ENCODE peak calls at places on chromosomes 11 and 22, in six cellular contexts. Z is pancreas, E is tibial nerve, D is right lobe of liver, L is keratinocyte, I is heart right ventricle. V is an unnamed sample.

GRCh38 chr11:45158891-45159605 is 12.6 kb downstream of the PRDM11 start:
- DNase-seq in E (no peak), D (no peak), L (no peak), Z (no peak), I (no peak), V (no peak)

GRCh38 chr11:62710001-62710345 is 2.5 kb downstream of the GNG3 start:
- DNase-seq in E (no peak), L (no peak), I (no peak), Z (no peak), D (no peak), V (no peak)

GRCh38 chr11:18768472-18768901 is 23.1 kb downstream of the PTPN5 start:
- DNase-seq in Z (no peak), I (no peak), D (no peak), E (no peak), L (no peak), V (no peak)

GRCh38 chr11:82859746-82860145 is 40.5 kb downstream of the PRCP start:
- DNase-seq in L (no peak), I (no peak), E (no peak), Z (no peak), D (no peak), V (no peak)

GRCh38 chr11:127862406-127862805 is 725.0 kb downstream of the ETS1 start:
- DNase-seq in I (no peak), Z (no peak), E (no peak), L (peak; percentile 15), D (no peak), V (no peak)

GRCh38 chr11:78140392-78141077 is 1.1 kb upstream of the ALG8 start:
- DNase-seq in I (no peak), D (no peak), Z (no peak), E (no peak), L (no peak), V (no peak)

GRCh38 chr11:26626346-26626745 is 54.3 kb upstream of the MUC15 start:
- DNase-seq in Z (no peak), D (no peak), L (no peak), E (no peak), I (no peak), V (no peak)

GRCh38 chr22:28920757-28921584 is 37.6 kb downstream of the ZNRF3 start:
- DNase-seq in E (no peak), L (no peak), Z (no peak), D (no peak), I (no peak), V (no peak)

GRCh38 chr11:124897681-124898680 is at the start of gene ROBO4:
- DNase-seq in I (peak; percentile 83), E (peak; percentile 34), L (peak; percentile 81), D (no peak), Z (no peak), V (no peak)

GRCh38 chr22:32625985-32626384 is 151.4 kb downstream of the FBXO7 start:
- DNase-seq in E (no peak), L (no peak), Z (no peak), D (no peak), I (no peak), V (no peak)

GRCh38 chr11:60378359-60378758 is at the start of gene MS4A7:
- DNase-seq in D (no peak), I (peak; percentile 12), L (no peak), E (peak; percentile 20), Z (peak; percentile 41), V (no peak)

GRCh38 chr11:69830086-69830485 is 10.9 kb upstream of the FGF3 start:
- DNase-seq in Z (no peak), I (no peak), D (no peak), E (no peak), L (no peak), V (no peak)

GRCh38 chr11:26048271-26048670 is 283.7 kb upstream of the ANO3 start:
- DNase-seq in E (no peak), Z (no peak), I (peak; percentile 9), D (no peak), L (no peak), V (no peak)

GRCh38 chr11:30244255-30244654 is 13.4 kb downstream of the FSHB start:
- DNase-seq in I (no peak), E (no peak), Z (no peak), D (no peak), L (no peak), V (no peak)

GRCh38 chr22:44372611-44373010 is 59.9 kb upstream of the SHISAL1 start:
- DNase-seq in Z (no peak), L (no peak), E (no peak), D (peak; percentile 31), I (no peak), V (no peak)

GRCh38 chr22:24409707-24410106 is 17.7 kb upstream of the ADORA2A start:
- DNase-seq in L (no peak), I (no peak), Z (no peak), E (no peak), D (no peak), V (no peak)

GRCh38 chr11:94558932-94559331 is 8.2 kb upstream of the PIWIL4 start:
- DNase-seq in L (no peak), E (no peak), I (no peak), Z (no peak), D (no peak), V (no peak)

GRCh38 chr11:63939351-63939920 is 634 bp downstream of the NAA40 start:
- DNase-seq in I (no peak), Z (peak; percentile 34), L (no peak), D (no peak), E (no peak), V (no peak)

GRCh38 chr11:111540921-111541208 is 345 bp downstream of the LAYN start:
- DNase-seq in D (no peak), E (no peak), L (no peak), I (no peak), Z (no peak), V (no peak)

GRCh38 chr11:3807856-3808845 is at the start of gene PGAP2:
- DNase-seq in D (peak; percentile 80), E (peak; percentile 44), L (no peak), Z (peak; percentile 73), I (peak; percentile 56), V (peak; percentile 94)

GRCh38 chr11:29679996-29680395 is 336.8 kb downstream of the KCNA4 start:
- DNase-seq in L (no peak), D (no peak), E (no peak), Z (no peak), I (no peak), V (no peak)

GRCh38 chr11:6404341-6405038 is 14.2 kb downstream of the SMPD1 start:
- DNase-seq in I (no peak), L (no peak), Z (no peak), D (no peak), E (no peak), V (no peak)

GRCh38 chr11:121722431-121723256 is 269.9 kb upstream of the SORL1-AS1 start:
- DNase-seq in Z (peak; percentile 69), I (peak; percentile 80), D (peak; percentile 67), E (peak; percentile 83), L (no peak), V (peak; percentile 61)

GRCh38 chr11:28675183-28675582 is 567.0 kb downstream of the METTL15 start:
- DNase-seq in D (no peak), E (no peak), I (no peak), L (no peak), Z (no peak), V (no peak)

GRCh38 chr22:37012262-37012904 is 6.9 kb downstream of the TST start:
- DNase-seq in D (peak; percentile 95), L (no peak), E (no peak), I (peak; percentile 58), Z (peak; percentile 31), V (no peak)

DNA sequence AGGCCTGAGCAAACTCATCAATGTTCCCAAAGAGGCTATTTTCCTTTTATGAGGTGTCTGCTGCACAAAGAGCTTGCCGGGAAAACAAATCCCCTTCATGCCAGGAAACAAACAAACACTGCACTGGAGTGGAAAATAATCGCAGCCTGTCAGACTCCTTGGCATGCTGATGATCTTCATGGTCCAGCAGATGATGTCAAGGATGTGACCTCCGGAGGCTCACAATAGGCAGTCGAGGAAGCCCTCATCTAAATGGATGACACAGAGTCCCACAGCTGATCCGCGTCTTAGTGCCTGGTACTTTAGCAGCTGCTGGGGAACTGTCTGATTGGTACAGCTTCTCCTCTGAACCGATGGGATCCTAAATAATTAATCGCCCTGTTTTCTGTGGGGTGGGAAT is 187.6 kb downstream of the TENM4 start:
- DNase-seq in D (no peak), Z (no peak), E (no peak), L (no peak), I (no peak), V (no peak)
- H3K27ac ChIP-seq in D (no peak overlapping the region), Z (no peak overlapping the region), E (no peak overlapping the region), L (no peak overlapping the region), I (no peak overlapping the region), V (no peak overlapping the region)

GRCh38 chr11:70865356-70865755 is 387.0 kb downstream of the SHANK2 start:
- DNase-seq in E (no peak), I (no peak), L (no peak), D (no peak), Z (no peak), V (no peak)

GRCh38 chr11:70866834-70867233 is 385.5 kb downstream of the SHANK2 start:
- DNase-seq in L (no peak), D (no peak), Z (no peak), E (no peak), I (no peak), V (no peak)

GRCh38 chr11:70871881-70872280 is 380.5 kb downstream of the SHANK2 start:
- DNase-seq in L (no peak), E (no peak), I (no peak), Z (no peak), D (no peak), V (no peak)

GRCh38 chr11:70867661-70868060 is 384.7 kb downstream of the SHANK2 start:
- DNase-seq in D (no peak), Z (no peak), E (no peak), L (no peak), I (no peak), V (no peak)

GRCh38 chr11:70868341-70868885 is 384.0 kb downstream of the SHANK2 start:
- DNase-seq in Z (no peak), L (no peak), I (no peak), D (no peak), E (no peak), V (no peak)
- H3K27me3 ChIP-seq in Z (no peaks in the 10 kb centered on the region), L (no peaks in the 10 kb centered on the region), I (no peaks in the 10 kb centered on the region), D (no peaks in the 10 kb centered on the region), E (no peaks in the 10 kb centered on the region), V (peaks cover 7% of the 10 kb centered on the region)

DNA sequence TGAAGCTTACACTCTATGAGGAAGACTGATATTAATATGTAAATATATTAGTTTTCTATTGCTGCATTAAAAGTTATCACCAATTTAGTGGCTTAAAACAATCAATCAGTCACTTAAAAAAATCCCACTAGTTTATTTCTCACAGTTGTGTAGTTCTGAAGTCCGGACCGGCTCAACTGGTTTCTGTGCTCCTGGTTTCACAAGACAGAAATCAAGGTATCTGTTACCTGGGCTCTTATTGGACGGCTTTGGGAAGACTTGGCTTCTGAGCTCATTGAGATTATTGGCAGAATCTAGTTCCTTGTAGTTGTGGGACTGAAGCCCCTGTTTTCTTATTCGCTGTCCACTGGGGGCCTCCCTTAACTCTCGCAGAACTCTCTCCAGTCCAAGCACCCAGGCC is 343.0 kb downstream of the RAB38 start:
- DNase-seq in E (no peak), D (no peak), I (no peak), Z (no peak), L (no peak), V (no peak)
- TF ChIP-seq CTCF in E (no peak), D (no peak), I (no peak), Z (no peak), L (no peak), V (no peak)

DNA sequence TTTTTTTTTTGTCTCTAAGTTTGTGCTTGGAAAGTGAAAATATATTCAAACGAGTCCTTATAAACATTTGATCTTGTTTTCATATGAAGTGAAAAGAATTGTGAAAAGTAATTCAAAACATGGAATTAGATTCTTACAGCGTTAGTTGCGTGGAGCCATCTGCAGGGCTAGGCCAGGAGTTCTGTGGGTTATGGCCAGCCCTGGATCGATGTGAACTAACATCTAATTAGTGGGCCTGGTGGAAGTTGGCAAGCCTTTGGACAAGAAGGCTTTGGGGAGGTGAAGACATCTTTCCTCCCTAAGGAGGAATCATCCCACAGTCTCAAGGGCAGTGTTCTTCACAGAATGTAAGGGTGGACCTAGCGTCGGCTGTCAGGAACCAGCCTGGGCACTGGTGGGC is 37.3 kb downstream of the PARVA start:
- DNase-seq in Z (no peak), D (no peak), I (no peak), E (no peak), L (no peak), V (no peak)
- H3K27ac ChIP-seq in Z (no peak overlapping the region), D (no peak overlapping the region), I (no peak overlapping the region), E (peak overlapping the region; percentile 82), L (no peak overlapping the region), V (no peak overlapping the region)